ENCODE peak calls at places on chromosome 2, in six cellular contexts. J is COR-L47, B is Kasumi-1, H is fibroblast of pulmonary artery, Q is ELF-1, S is NCI-H510A. N is an unnamed sample.

GRCh38 chr2:189874571-189875320 is 90.5 kb downstream of the PMS1 start:
- DNase-seq in S (no peak), B (peak; percentile 18), H (no peak), Q (no peak), J (no peak), N (no peak)

GRCh38 chr2:38572167-38572566 is 30.6 kb downstream of the HNRNPLL start:
- DNase-seq in S (no peak), J (no peak), Q (no peak), B (no peak), H (peak; percentile 94), N (peak; percentile 12)

GRCh38 chr2:210195066-210195852 is 24.1 kb upstream of the KANSL1L start:
- DNase-seq in B (peak; percentile 23), Q (no peak), H (peak; percentile 76), J (peak; percentile 44), S (no peak), N (peak; percentile 22)

GRCh38 chr2:127541849-127542630 is 6.6 kb downstream of the MYO7B start:
- DNase-seq in Q (no peak), J (peak; percentile 28), H (peak; percentile 10), B (no peak), S (no peak), N (no peak)

GRCh38 chr2:69138793-69139510 is 126.0 kb downstream of the ANTXR1 start:
- DNase-seq in S (no peak), H (peak; percentile 86), J (no peak), B (no peak), Q (peak; percentile 32), N (peak; percentile 66)

GRCh38 chr2:207698303-207698702 is 13.1 kb upstream of the CCNYL1 start:
- DNase-seq in J (no peak), B (no peak), Q (no peak), H (no peak), S (no peak), N (no peak)

GRCh38 chr2:220269421-220269820 is 642.0 kb downstream of the SLC4A3 start:
- DNase-seq in Q (peak; percentile 25), B (no peak), S (no peak), H (no peak), J (peak; percentile 76), N (no peak)

GRCh38 chr2:177545981-177546600 is 153.5 kb downstream of the AGPS start:
- DNase-seq in B (no peak), S (no peak), Q (peak; percentile 13), H (no peak), J (no peak), N (no peak)

GRCh38 chr2:140603401-140603800 is 1527.4 kb downstream of the LRP1B start:
- DNase-seq in J (no peak), B (no peak), H (peak; percentile 59), S (no peak), Q (no peak), N (no peak)

GRCh38 chr2:130963849-130964793 is 127.4 kb downstream of the ARHGEF4 start:
- DNase-seq in Q (peak; percentile 89), H (peak; percentile 11), S (peak; percentile 21), J (peak; percentile 10), B (no peak), N (no peak)

GRCh38 chr2:45299361-45299760 is 290.1 kb upstream of the SIX2 start:
- DNase-seq in S (no peak), J (no peak), H (no peak), Q (no peak), B (no peak), N (no peak)

GRCh38 chr2:33320573-33320972 is 155.9 kb upstream of the RASGRP3 start:
- DNase-seq in B (no peak), J (no peak), Q (no peak), S (no peak), H (no peak), N (no peak)

GRCh38 chr2:218332920-218333645 is 23.6 kb upstream of the CATIP start:
- DNase-seq in H (peak; percentile 29), B (peak; percentile 85), S (no peak), J (no peak), Q (no peak), N (no peak)

GRCh38 chr2:30300456-30301221 is 69.3 kb downstream of the LBH start:
- DNase-seq in B (no peak), Q (peak; percentile 49), H (peak; percentile 53), J (no peak), S (no peak), N (no peak)

GRCh38 chr2:112712903-112713584 is 7.8 kb upstream of the NT5DC4 start:
- DNase-seq in H (peak; percentile 84), B (no peak), S (no peak), J (no peak), Q (no peak), N (no peak)

GRCh38 chr2:156437272-156437671 is 1.1 kb downstream of the GPD2 start:
- DNase-seq in J (no peak), S (no peak), H (peak; percentile 77), B (peak; percentile 41), Q (no peak), N (no peak)

GRCh38 chr2:36356990-36357505 is 1.5 kb downstream of the CRIM1 start:
- DNase-seq in Q (no peak), H (no peak), B (peak; percentile 45), J (no peak), S (no peak), N (no peak)

GRCh38 chr2:219569041-219569440 is 2.3 kb downstream of the OBSL1 start:
- DNase-seq in J (no peak), S (no peak), B (no peak), Q (peak; percentile 85), H (no peak), N (no peak)

GRCh38 chr2:203692039-203692710 is 14.3 kb upstream of the CD28 start:
- DNase-seq in H (peak; percentile 88), Q (no peak), S (no peak), B (no peak), J (no peak), N (no peak)

GRCh38 chr2:71792926-71793761 is 339.8 kb downstream of the DYSF start:
- DNase-seq in S (no peak), Q (no peak), B (no peak), H (peak; percentile 40), J (no peak), N (no peak)

GRCh38 chr2:208101716-208102631 is 22.4 kb downstream of the CRYGD start:
- DNase-seq in Q (no peak), S (no peak), B (peak; percentile 16), J (peak; percentile 4), H (peak; percentile 29), N (no peak)

GRCh38 chr2:70104231-70105111 is 17.2 kb downstream of the PCBP1 start:
- DNase-seq in H (peak; percentile 77), S (peak; percentile 60), Q (no peak), J (no peak), B (peak; percentile 86), N (no peak)

GRCh38 chr2:219402665-219403515 is 15.2 kb upstream of the DNPEP start:
- DNase-seq in J (peak; percentile 77), B (peak; percentile 37), S (peak; percentile 65), H (peak; percentile 91), Q (peak; percentile 90), N (peak; percentile 65)

GRCh38 chr2:66538291-66538690 is 103.4 kb downstream of the MEIS1 start:
- DNase-seq in S (no peak), H (no peak), B (no peak), Q (no peak), J (no peak), N (no peak)

GRCh38 chr2:44528595-44528994 is 166.8 kb downstream of the CAMKMT start:
- DNase-seq in H (peak; percentile 71), S (no peak), B (no peak), Q (no peak), J (no peak), N (no peak)

GRCh38 chr2:213316001-213316735 is 31.9 kb downstream of the SPAG16 start:
- DNase-seq in J (peak; percentile 51), B (no peak), H (peak; percentile 31), Q (no peak), S (no peak), N (no peak)

GRCh38 chr2:104033399-104033798 is 820.5 kb upstream of the POU3F3 start:
- DNase-seq in S (no peak), B (peak; percentile 67), H (no peak), J (peak; percentile 32), Q (no peak), N (no peak)

GRCh38 chr2:195686564-195686963 is 29.5 kb downstream of the SLC39A10 start:
- DNase-seq in B (peak; percentile 69), Q (no peak), H (no peak), J (no peak), S (no peak), N (no peak)

GRCh38 chr2:240392948-240393830 is 42.3 kb upstream of the GPC1 start:
- DNase-seq in J (no peak), B (no peak), S (no peak), H (no peak), Q (no peak), N (no peak)

GRCh38 chr2:18200771-18201170 is 322.3 kb downstream of the KCNS3 start:
- DNase-seq in H (no peak), Q (no peak), S (no peak), B (no peak), J (no peak), N (no peak)

GRCh38 chr2:88753833-88754584 is 62.5 kb downstream of the RPIA start:
- DNase-seq in S (no peak), H (peak; percentile 35), B (no peak), J (no peak), Q (no peak), N (no peak)

N was measured in HFF-Myc.